ENCODE peak calls at places on chromosomes 1 and 21, in four cellular contexts. K is GM12865, J is fibroblast of the aortic adventitia, I is spleen. S is an unnamed sample.

GRCh38 chr1:93079685-93080141 is 630 bp downstream of the MTF2 start:
- DNase-seq in K (peak), J (peak), I (peak), S (no peak)

GRCh38 chr21:20570824-20571232 is 427.4 kb upstream of the NCAM2 start:
- DNase-seq in K (no peak), J (no peak), I (no peak), S (no peak)

GRCh38 chr1:36285450-36286101 is 20.6 kb upstream of the SH3D21 start:
- DNase-seq in K (peak), J (peak), I (no peak), S (peak)

GRCh38 chr1:243475966-243476365 is 220.1 kb downstream of the SDCCAG8 start:
- DNase-seq in K (no peak), J (peak), I (no peak), S (peak)

GRCh38 chr1:17587693-17588047 is 48.2 kb downstream of the ARHGEF10L start:
- DNase-seq in K (no peak), J (peak), I (no peak), S (peak)

GRCh38 chr1:180503274-180503862 is 991 bp upstream of the ACBD6 start:
- DNase-seq in K (no peak), J (no peak), I (no peak), S (peak)

GRCh38 chr1:47594627-47595026 is 156.8 kb downstream of the FOXD2 start:
- DNase-seq in K (no peak), J (no peak), I (no peak), S (no peak)

GRCh38 chr1:37752583-37753471 is 12.1 kb downstream of the EPHA10 start:
- DNase-seq in K (peak), J (no peak), I (no peak), S (peak)

GRCh38 chr1:182388392-182389134 is 3.0 kb downstream of the GLUL start:
- DNase-seq in K (no peak), J (no peak), I (no peak), S (no peak)
- H3K4me3 ChIP-seq in K (peak), J (peak), I (peak), S (peak)

GRCh38 chr1:53114581-53115400 is 27.6 kb downstream of the SLC1A7 start:
- DNase-seq in K (no peak), J (no peak), I (no peak), S (no peak)

GRCh38 chr1:53115403-53116306 is 26.8 kb downstream of the SLC1A7 start:
- DNase-seq in K (no peak), J (peak), I (no peak), S (peak)

GRCh38 chr1:53117836-53118235 is 24.6 kb downstream of the SLC1A7 start:
- DNase-seq in K (no peak), J (no peak), I (no peak), S (no peak)

GRCh38 chr1:53116307-53116810 is 26.1 kb downstream of the SLC1A7 start:
- DNase-seq in K (no peak), J (no peak), I (no peak), S (no peak)

DNA sequence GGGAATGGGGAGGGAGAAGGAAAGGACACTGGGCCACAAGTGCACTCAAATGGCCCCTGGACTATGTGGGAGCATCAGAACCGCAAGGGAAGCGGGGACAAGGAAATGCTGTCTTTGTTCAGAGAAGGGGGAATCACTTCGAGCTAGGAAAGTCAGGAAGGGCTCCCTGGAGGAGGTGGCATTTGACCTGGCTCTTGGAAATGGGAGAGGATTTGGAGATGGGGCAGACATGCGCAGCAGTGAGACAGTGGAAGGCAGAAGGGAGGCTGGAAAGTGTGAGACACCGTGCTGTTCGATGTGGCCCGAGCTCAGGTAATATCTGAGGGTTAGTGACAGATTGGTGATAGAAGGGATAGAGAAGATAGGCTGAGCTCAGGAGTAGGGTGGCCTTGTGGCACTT is 25.5 kb downstream of the SLC1A7 start:
- DNase-seq in K (no peak), J (no peak), I (no peak), S (no peak)
- TF ChIP-seq CTCF in K (no peak), J (no peak), I (no peak), S (no peak)

GRCh38 chr1:98045211-98046030 is 124.6 kb upstream of the DPYD start:
- DNase-seq in K (no peak), J (peak), I (peak), S (peak)
- H3K4me3 ChIP-seq in K (peak), J (peak), I (peak), S (peak)

GRCh38 chr21:39885119-39885848 is 18.0 kb downstream of the PCP4 start:
- DNase-seq in K (no peak), J (no peak), I (no peak), S (no peak)

GRCh38 chr21:39882186-39882882 is 15.1 kb downstream of the PCP4 start:
- DNase-seq in K (peak), J (no peak), I (no peak), S (no peak)

DNA sequence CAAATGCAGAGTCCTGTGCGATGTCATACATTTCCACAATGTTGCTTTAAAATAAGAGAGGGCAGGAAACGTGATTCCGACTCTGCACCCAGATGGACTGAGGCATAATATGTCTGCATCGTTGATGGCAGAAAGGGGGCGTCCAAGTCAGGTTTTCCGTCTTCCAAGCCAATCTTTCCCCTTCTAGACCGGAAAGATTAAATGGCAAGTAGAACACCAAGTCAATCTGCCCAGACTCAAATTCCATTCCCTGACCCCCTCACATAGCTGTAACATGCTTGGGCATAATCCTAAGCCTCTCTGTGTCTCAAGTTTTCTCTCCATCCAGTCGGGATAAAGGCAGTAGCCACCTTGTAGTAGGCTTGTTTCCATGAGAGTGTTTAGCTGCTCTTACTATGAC is 14.4 kb downstream of the PCP4 start:
- DNase-seq in K (no peak), J (no peak), I (no peak), S (no peak)
- TF ChIP-seq CTCF in K (no peak), J (no peak), I (no peak), S (no peak)

GRCh38 chr1:168726719-168727118 is 2.3 kb downstream of the DPT start:
- DNase-seq in K (no peak), J (no peak), I (no peak), S (no peak)
- H3K4me3 ChIP-seq in K (no peak), J (no peak), I (no peak), S (no peak)

S was measured in fibroblast of pulmonary artery.